ENCODE peak calls at places on chromosomes 3 and 15, in ten cellular contexts. Y, X, O, L, B, H, G, D, W and P are unnamed samples.
A peak's percentile ranks its signal among the peaks of the same experiment; 100 is the strongest.

GRCh38 chr15:83323296-83323711 is 38.8 kb upstream of the BNC1 start:
- DNase-seq in Y (peak; percentile 79), X (no peak), O (no peak), L (no peak), B (no peak), H (peak; percentile 91), G (peak; percentile 76), D (peak; percentile 94), W (no peak), P (peak; percentile 51)

GRCh38 chr15:94844533-94845390 is 613.4 kb downstream of the MCTP2 start:
- DNase-seq in Y (no peak), X (no peak), O (peak; percentile 76), L (peak; percentile 75), B (peak; percentile 60), H (no peak), G (no peak), D (no peak), W (no peak), P (peak; percentile 68)

GRCh38 chr15:99556578-99556977 is 9.2 kb upstream of the MEF2A start:
- DNase-seq in Y (no peak), X (no peak), O (no peak), L (no peak), B (no peak), H (no peak), G (no peak), D (no peak), W (no peak), P (no peak)

GRCh38 chr15:81091889-81092558 is 42.0 kb upstream of the CFAP161 start:
- DNase-seq in Y (peak; percentile 88), X (no peak), O (no peak), L (no peak), B (no peak), H (peak; percentile 95), G (peak; percentile 52), D (peak; percentile 95), W (no peak), P (peak; percentile 6)

GRCh38 chr15:96264801-96265515 is 65.5 kb upstream of the NR2F2 start:
- DNase-seq in Y (no peak), X (no peak), O (no peak), L (no peak), B (no peak), H (peak; percentile 68), G (peak; percentile 78), D (no peak), W (no peak), P (no peak)

GRCh38 chr3:11539677-11540076 is 104.0 kb downstream of the VGLL4 start:
- DNase-seq in Y (no peak), X (no peak), O (no peak), L (no peak), B (no peak), H (no peak), G (peak; percentile 89), D (no peak), W (no peak), P (no peak)

GRCh38 chr3:188465311-188465710 is 311.4 kb downstream of the LPP start:
- DNase-seq in Y (no peak), X (no peak), O (no peak), L (no peak), B (no peak), H (no peak), G (no peak), D (no peak), W (no peak), P (no peak)

GRCh38 chr3:59313365-59313764 is 263.5 kb upstream of the CFAP20DC start:
- DNase-seq in Y (no peak), X (peak; percentile 34), O (peak; percentile 61), L (no peak), B (peak; percentile 72), H (no peak), G (peak; percentile 56), D (peak; percentile 2), W (no peak), P (peak; percentile 54)

GRCh38 chr3:39291903-39292329 is 12.1 kb upstream of the CX3CR1 start:
- DNase-seq in Y (no peak), X (peak; percentile 68), O (peak; percentile 69), L (peak; percentile 75), B (peak; percentile 89), H (peak; percentile 35), G (peak; percentile 81), D (peak; percentile 22), W (no peak), P (peak; percentile 80)

GRCh38 chr15:64275934-64276333 is 80.0 kb downstream of the CSNK1G1 start:
- DNase-seq in Y (no peak), X (peak; percentile 26), O (no peak), L (no peak), B (no peak), H (no peak), G (no peak), D (no peak), W (no peak), P (no peak)

GRCh38 chr3:171804618-171805389 is 5.5 kb downstream of the PLD1 start:
- DNase-seq in Y (no peak), X (no peak), O (no peak), L (no peak), B (no peak), H (no peak), G (no peak), D (peak; percentile 44), W (no peak), P (no peak)

GRCh38 chr15:29438714-29439076 is 169.1 kb upstream of the NSMCE3 start:
- DNase-seq in Y (no peak), X (no peak), O (no peak), L (no peak), B (no peak), H (no peak), G (peak; percentile 66), D (no peak), W (no peak), P (no peak)

GRCh38 chr3:194084284-194084683 is 51.7 kb upstream of the HES1 start:
- DNase-seq in Y (no peak), X (peak; percentile 57), O (no peak), L (no peak), B (no peak), H (no peak), G (no peak), D (no peak), W (no peak), P (no peak)

GRCh38 chr3:110533089-110533488 is 538.5 kb upstream of the NECTIN3 start:
- DNase-seq in Y (peak; percentile 40), X (no peak), O (no peak), L (no peak), B (no peak), H (peak; percentile 30), G (no peak), D (peak; percentile 83), W (no peak), P (no peak)

GRCh38 chr3:72171461-72171860 is 386.5 kb upstream of the PROK2 start:
- DNase-seq in Y (no peak), X (no peak), O (no peak), L (no peak), B (no peak), H (no peak), G (no peak), D (no peak), W (no peak), P (no peak)

GRCh38 chr3:42750834-42751233 is 22.2 kb downstream of the CCDC13 start:
- DNase-seq in Y (no peak), X (no peak), O (no peak), L (peak; percentile 25), B (peak; percentile 18), H (no peak), G (no peak), D (no peak), W (no peak), P (no peak)

GRCh38 chr3:148005456-148005855 is 596.3 kb downstream of the ZIC1 start:
- DNase-seq in Y (no peak), X (no peak), O (no peak), L (no peak), B (no peak), H (no peak), G (no peak), D (no peak), W (no peak), P (no peak)

GRCh38 chr3:14857506-14857905 is 38.7 kb downstream of the FGD5 start:
- DNase-seq in Y (no peak), X (no peak), O (no peak), L (no peak), B (no peak), H (no peak), G (no peak), D (no peak), W (no peak), P (no peak)
- TF ChIP-seq CTCF in Y (no peak), X (peak; percentile 9), O (no peak), L (no peak), B (peak; percentile 54), H (no peak), G (peak; percentile 21), D (no peak), W (no peak), P (no peak)

GRCh38 chr3:113340785-113341184 is 100.5 kb downstream of the CFAP44 start:
- DNase-seq in Y (no peak), X (no peak), O (no peak), L (no peak), B (no peak), H (no peak), G (no peak), D (no peak), W (no peak), P (no peak)

GRCh38 chr3:113339616-113340244 is 101.6 kb downstream of the CFAP44 start:
- DNase-seq in Y (no peak), X (no peak), O (no peak), L (no peak), B (peak; percentile 37), H (no peak), G (peak; percentile 17), D (no peak), W (no peak), P (no peak)
- TF ChIP-seq CTCF in Y (peak; percentile 14), X (peak; percentile 7), O (no peak), L (no peak), B (peak; percentile 65), H (peak; percentile 53), G (peak; percentile 64), D (peak; percentile 11), W (no peak), P (no peak)

GRCh38 chr15:28191832-28192231 is 92.7 kb upstream of the OCA2 start:
- DNase-seq in Y (peak; percentile 44), X (no peak), O (peak; percentile 54), L (no peak), B (peak; percentile 49), H (peak; percentile 68), G (no peak), D (peak; percentile 72), W (no peak), P (peak; percentile 50)
- TF ChIP-seq CTCF in Y (peak; percentile 68), X (no peak), O (peak; percentile 35), L (no peak), B (peak; percentile 32), H (peak; percentile 67), G (no peak), D (peak; percentile 42), W (no peak), P (no peak)

GRCh38 chr3:124097362-124098120 is 105.6 kb upstream of the ROPN1 start:
- DNase-seq in Y (no peak), X (no peak), O (no peak), L (no peak), B (no peak), H (no peak), G (peak; percentile 38), D (no peak), W (no peak), P (no peak)

GRCh38 chr3:124088801-124089200 is 96.9 kb upstream of the ROPN1 start:
- DNase-seq in Y (no peak), X (no peak), O (no peak), L (no peak), B (no peak), H (no peak), G (no peak), D (no peak), W (no peak), P (no peak)

GRCh38 chr3:124094496-124094895 is 102.6 kb upstream of the ROPN1 start:
- DNase-seq in Y (no peak), X (no peak), O (no peak), L (no peak), B (no peak), H (no peak), G (no peak), D (no peak), W (no peak), P (peak; percentile 8)

GRCh38 chr3:124092811-124093210 is 100.9 kb upstream of the ROPN1 start:
- DNase-seq in Y (no peak), X (no peak), O (no peak), L (no peak), B (no peak), H (no peak), G (no peak), D (no peak), W (no peak), P (no peak)
- TF ChIP-seq CTCF in Y (no peak), X (no peak), O (no peak), L (no peak), B (no peak), H (no peak), G (no peak), D (no peak), W (no peak), P (no peak)